ENCODE peak calls at places on chromosomes 13 and 19, in five cellular contexts. G is NCI-H2171, C is retina, D is glutamatergic neuron, P is breast epithelium. W is an unnamed sample.
A peak's percentile ranks its signal among the peaks of the same experiment; 100 is the strongest.

GRCh38 chr13:112172017-112172416 is 105.1 kb downstream of the SOX1 start:
- DNase-seq in G (no peak), C (no peak), P (no peak), D (no peak), W (no peak)

GRCh38 chr19:47479701-47480503 is 4.1 kb downstream of the KPTN start:
- DNase-seq in D (peak; percentile 67), C (no peak), P (no peak), G (no peak), W (peak; percentile 36)

GRCh38 chr13:51844862-51845573 is at the start of gene TMEM272:
- DNase-seq in D (peak; percentile 80), C (peak; percentile 83), P (no peak), G (peak; percentile 54), W (peak; percentile 78)

GRCh38 chr13:29594310-29594709 is 1.2 kb downstream of the SLC7A1 start:
- DNase-seq in C (no peak), G (peak; percentile 33), D (peak; percentile 37), P (peak; percentile 51), W (peak; percentile 87)

GRCh38 chr19:29623726-29624488 is 17.8 kb downstream of the POP4 start:
- DNase-seq in D (no peak), G (no peak), C (no peak), P (no peak), W (no peak)

GRCh38 chr19:33208371-33208770 is 14.2 kb downstream of the LRP3 start:
- DNase-seq in G (no peak), C (no peak), D (no peak), P (no peak), W (no peak)

GRCh38 chr13:111344471-111345191 is 24.2 kb downstream of the TEX29 start:
- DNase-seq in D (peak; percentile 70), C (no peak), G (peak; percentile 28), P (no peak), W (peak; percentile 66)

GRCh38 chr19:6467384-6467783 is 3.3 kb downstream of the CRB3 start:
- DNase-seq in G (no peak), P (no peak), C (no peak), D (no peak), W (no peak)

GRCh38 chr13:32150239-32150638 is 118.7 kb downstream of the FRY start:
- DNase-seq in G (no peak), P (no peak), D (no peak), C (no peak), W (no peak)

GRCh38 chr19:372306-372890 is 27.8 kb upstream of the MIER2 start:
- DNase-seq in C (no peak), G (peak; percentile 47), P (no peak), D (no peak), W (no peak)

GRCh38 chr13:89027694-89028306 is 1356.6 kb downstream of the SLITRK5 start:
- DNase-seq in D (no peak), G (no peak), C (no peak), P (no peak), W (no peak)

GRCh38 chr13:79901336-79901735 is 420.4 kb downstream of the NDFIP2 start:
- DNase-seq in D (no peak), P (no peak), C (peak; percentile 40), G (no peak), W (no peak)

GRCh38 chr19:4140237-4140711 is 13.2 kb upstream of the CREB3L3 start:
- DNase-seq in D (peak; percentile 49), G (peak; percentile 74), C (peak; percentile 51), P (no peak), W (peak; percentile 84)

GRCh38 chr13:40927929-40928328 is 91.2 kb downstream of the ELF1 start:
- DNase-seq in D (no peak), P (no peak), G (no peak), C (no peak), W (no peak)

GRCh38 chr13:40406405-40407138 is 259.9 kb downstream of the FOXO1 start:
- DNase-seq in C (no peak), P (no peak), G (no peak), D (no peak), W (no peak)

GRCh38 chr19:37056776-37057175 is 21.5 kb upstream of the ZNF420 start:
- DNase-seq in P (no peak), C (no peak), G (no peak), D (no peak), W (no peak)

GRCh38 chr19:14089662-14090508 is 666 bp downstream of the SAMD1 start:
- DNase-seq in D (peak; percentile 74), C (peak; percentile 56), P (no peak), G (peak; percentile 56), W (peak; percentile 81)

GRCh38 chr19:35232912-35233311 is 4.4 kb upstream of the FAM187B start:
- DNase-seq in P (no peak), C (no peak), G (no peak), D (no peak), W (peak; percentile 53)

GRCh38 chr13:112957295-112957677 is 11.7 kb upstream of the MCF2L start:
- DNase-seq in P (no peak), C (peak; percentile 64), G (no peak), D (no peak), W (no peak)

GRCh38 chr19:39138221-39139211 is 12.9 kb downstream of the PAK4 start:
- DNase-seq in C (no peak), D (no peak), P (no peak), G (no peak), W (no peak)

GRCh38 chr13:88704600-88705275 is 1033.6 kb downstream of the SLITRK5 start:
- DNase-seq in D (no peak), P (no peak), C (no peak), G (no peak), W (no peak)

GRCh38 chr13:47146991-47147783 is 250.3 kb upstream of the HTR2A start:
- DNase-seq in D (no peak), P (no peak), G (no peak), C (no peak), W (no peak)

GRCh38 chr13:80386001-80386400 is 45.1 kb upstream of the SPRY2 start:
- DNase-seq in C (no peak), D (no peak), P (no peak), G (no peak), W (no peak)

GRCh38 chr13:69947577-69947976 is 160.0 kb upstream of the ATXN8OS start:
- DNase-seq in D (no peak), G (no peak), C (no peak), P (no peak), W (no peak)

GRCh38 chr13:37656247-37656940 is 57.8 kb upstream of the POSTN start:
- DNase-seq in C (no peak), D (no peak), P (no peak), G (no peak), W (no peak)

GRCh38 chr19:10535613-10536012 is 8.1 kb upstream of the ATG4D start:
- DNase-seq in P (peak; percentile 65), D (no peak), C (no peak), G (no peak), W (no peak)

GRCh38 chr13:60431108-60431700 is 34.2 kb downstream of the TDRD3 start:
- DNase-seq in G (peak; percentile 24), P (no peak), D (no peak), C (peak; percentile 36), W (peak; percentile 54)

GRCh38 chr19:57403737-57404537 is 7.0 kb upstream of the ZNF17 start:
- DNase-seq in P (no peak), D (no peak), G (no peak), C (no peak), W (no peak)

GRCh38 chr19:7783991-7784421 is 21.0 kb downstream of the CLEC4M start:
- DNase-seq in D (no peak), G (no peak), P (no peak), C (no peak), W (no peak)

GRCh38 chr19:29576761-29577661 is 29.1 kb upstream of the POP4 start:
- DNase-seq in G (peak; percentile 80), C (no peak), D (no peak), P (no peak), W (no peak)

GRCh38 chr19:6740589-6741348 is 1.3 kb downstream of the TRIP10 start:
- DNase-seq in D (peak; percentile 39), P (no peak), C (peak; percentile 53), G (no peak), W (no peak)

GRCh38 chr13:61146158-61146557 is 269.5 kb downstream of the PCDH20 start:
- DNase-seq in C (no peak), D (no peak), G (no peak), P (no peak), W (no peak)

GRCh38 chr19:47550129-47550528 is 22.8 kb downstream of the ZNF541 start:
- DNase-seq in G (no peak), P (no peak), C (no peak), D (no peak), W (no peak)

GRCh38 chr19:2523630-2524311 is 47.8 kb downstream of the GADD45B start:
- DNase-seq in P (no peak), G (no peak), D (no peak), C (no peak), W (no peak)

GRCh38 chr19:45471866-45472556 is 4.2 kb downstream of the FOSB start:
- DNase-seq in C (peak; percentile 40), D (no peak), P (no peak), G (no peak), W (peak; percentile 52)

GRCh38 chr13:27969866-27970229 is 733 bp upstream of the CDX2 start:
- DNase-seq in G (no peak), P (no peak), D (no peak), C (no peak), W (no peak)

GRCh38 chr19:13366529-13367143 is 139.6 kb downstream of the CACNA1A start:
- DNase-seq in C (peak; percentile 35), P (no peak), G (no peak), D (peak; percentile 17), W (no peak)